ENCODE peak calls at places on chromosome 12, in seven cellular contexts. E, N, U, P, Z, Y and T are unnamed samples.

GRCh38 chr12:95506707-95507523 is 33.0 kb downstream of the METAP2 start:
- DNase-seq in E (no peak), N (peak; percentile 4), U (no peak), P (no peak), Z (no peak), Y (peak; percentile 60), T (no peak)

GRCh38 chr12:6336859-6337744 is 4.8 kb downstream of the TNFRSF1A start:
- DNase-seq in E (peak; percentile 39), N (no peak), U (no peak), P (no peak), Z (no peak), Y (no peak), T (no peak)

GRCh38 chr12:130357241-130357640 is 19.6 kb downstream of the PIWIL1 start:
- DNase-seq in E (no peak), N (no peak), U (no peak), P (no peak), Z (no peak), Y (no peak), T (no peak)

GRCh38 chr12:53995311-53996187 is 4.4 kb upstream of the HOXC9 start:
- DNase-seq in E (no peak), N (no peak), U (no peak), P (no peak), Z (no peak), Y (peak; percentile 77), T (peak; percentile 69)

GRCh38 chr12:49706351-49707126 is 666 bp downstream of the FMNL3 start:
- DNase-seq in E (no peak), N (no peak), U (no peak), P (no peak), Z (no peak), Y (peak; percentile 42), T (peak; percentile 46)

GRCh38 chr12:86137936-86138335 is 118.3 kb downstream of the MGAT4C start:
- DNase-seq in E (no peak), N (no peak), U (no peak), P (no peak), Z (no peak), Y (peak; percentile 22), T (no peak)

GRCh38 chr12:103469716-103470115 is 26.1 kb downstream of the C12orf42 start:
- DNase-seq in E (no peak), N (no peak), U (no peak), P (no peak), Z (no peak), Y (no peak), T (no peak)

GRCh38 chr12:33670284-33670683 is 230.7 kb upstream of the SYT10 start:
- DNase-seq in E (no peak), N (no peak), U (no peak), P (no peak), Z (no peak), Y (no peak), T (no peak)

GRCh38 chr12:51662728-51663154 is 71.7 kb downstream of the SCN8A start:
- DNase-seq in E (no peak), N (no peak), U (no peak), P (no peak), Z (no peak), Y (no peak), T (no peak)

GRCh38 chr12:24711056-24711455 is 237.8 kb downstream of the BCAT1 start:
- DNase-seq in E (no peak), N (no peak), U (no peak), P (no peak), Z (no peak), Y (no peak), T (no peak)

GRCh38 chr12:31732926-31733548 is 4.2 kb upstream of the AMN1 start:
- DNase-seq in E (peak; percentile 11), N (no peak), U (peak; percentile 85), P (no peak), Z (no peak), Y (peak; percentile 75), T (peak; percentile 36)

GRCh38 chr12:19507823-19508222 is 68.5 kb downstream of the AEBP2 start:
- DNase-seq in E (no peak), N (peak; percentile 30), U (no peak), P (no peak), Z (no peak), Y (peak; percentile 57), T (peak; percentile 28)

GRCh38 chr12:108425238-108425795 is 86.2 kb upstream of the CMKLR1 start:
- DNase-seq in E (no peak), N (no peak), U (no peak), P (no peak), Z (no peak), Y (peak; percentile 9), T (no peak)

GRCh38 chr12:46389130-46389616 is 16.6 kb upstream of the SLC38A2 start:
- DNase-seq in E (no peak), N (no peak), U (no peak), P (no peak), Z (no peak), Y (peak; percentile 100), T (no peak)

GRCh38 chr12:115474525-115475353 is 790.8 kb upstream of the TBX3 start:
- DNase-seq in E (no peak), N (no peak), U (no peak), P (no peak), Z (no peak), Y (no peak), T (no peak)

GRCh38 chr12:5395443-5396401 is 36.2 kb upstream of the NTF3 start:
- DNase-seq in E (no peak), N (no peak), U (no peak), P (no peak), Z (no peak), Y (no peak), T (no peak)

GRCh38 chr12:118850244-118850825 is 131.0 kb upstream of the SRRM4 start:
- DNase-seq in E (no peak), N (no peak), U (no peak), P (peak; percentile 29), Z (no peak), Y (no peak), T (no peak)

GRCh38 chr12:4489551-4489950 is 43.9 kb upstream of the FGF6 start:
- DNase-seq in E (no peak), N (no peak), U (no peak), P (no peak), Z (no peak), Y (no peak), T (no peak)

GRCh38 chr12:104702565-104703139 is 245.9 kb downstream of the CHST11 start:
- DNase-seq in E (no peak), N (no peak), U (no peak), P (no peak), Z (no peak), Y (peak; percentile 83), T (peak; percentile 79)

GRCh38 chr12:122651520-122652224 is 51.5 kb downstream of the HCAR2 start:
- DNase-seq in E (no peak), N (no peak), U (peak; percentile 34), P (no peak), Z (no peak), Y (peak; percentile 39), T (no peak)

GRCh38 chr12:113852273-113852672 is 113.9 kb downstream of the RBM19 start:
- DNase-seq in E (no peak), N (no peak), U (no peak), P (no peak), Z (no peak), Y (no peak), T (no peak)

GRCh38 chr12:67748761-67749075 is 100.2 kb downstream of the DYRK2 start:
- DNase-seq in E (no peak), N (no peak), U (no peak), P (no peak), Z (no peak), Y (peak; percentile 3), T (no peak)

GRCh38 chr12:39329015-39329414 is 113.9 kb downstream of the KIF21A start:
- DNase-seq in E (no peak), N (no peak), U (no peak), P (no peak), Z (no peak), Y (no peak), T (no peak)

GRCh38 chr12:48305190-48305589 is 45.5 kb downstream of the ZNF641 start:
- DNase-seq in E (no peak), N (no peak), U (no peak), P (no peak), Z (no peak), Y (no peak), T (no peak)

GRCh38 chr12:124621296-124621660 is 53.9 kb upstream of the NCOR2 start:
- DNase-seq in E (no peak), N (no peak), U (no peak), P (no peak), Z (no peak), Y (peak; percentile 89), T (peak; percentile 87)

GRCh38 chr12:5201554-5202243 is 158.0 kb downstream of the KCNA5 start:
- DNase-seq in E (no peak), N (no peak), U (no peak), P (no peak), Z (no peak), Y (no peak), T (peak; percentile 49)

GRCh38 chr12:12207746-12208145 is 59.1 kb downstream of the LRP6 start:
- DNase-seq in E (no peak), N (no peak), U (no peak), P (no peak), Z (no peak), Y (no peak), T (no peak)

GRCh38 chr12:53327435-53328042 is 6.1 kb upstream of the AAAS start:
- DNase-seq in E (no peak), N (no peak), U (no peak), P (no peak), Z (no peak), Y (peak; percentile 25), T (no peak)

GRCh38 chr12:10288989-10289388 is 18.7 kb upstream of the KLRD1 start:
- DNase-seq in E (no peak), N (no peak), U (no peak), P (peak; percentile 22), Z (no peak), Y (no peak), T (no peak)

GRCh38 chr12:56645201-56645716 is 525 bp downstream of the ATP5F1B start:
- DNase-seq in E (no peak), N (no peak), U (no peak), P (no peak), Z (no peak), Y (no peak), T (peak; percentile 15)

GRCh38 chr12:52145941-52146821 is 45.6 kb downstream of the KRT80 start:
- DNase-seq in E (no peak), N (no peak), U (no peak), P (no peak), Z (no peak), Y (no peak), T (no peak)